ENCODE peak calls at places on chromosomes 11 and 22, in eight cellular contexts. R is GM12878, S is K562, C is Panc1, O is GM23338, T is HepG2, A is A549, I is HCT116. J is an unnamed sample.

GRCh38 chr11:61042537-61042936 is 59.8 kb upstream of the CD5 start:
- DNase-seq in R (no peak), S (no peak), C (no peak), O (no peak), T (no peak), A (no peak), I (no peak), J (no peak)

GRCh38 chr11:25816411-25816810 is 515.5 kb upstream of the ANO3 start:
- DNase-seq in R (no peak), S (no peak), C (no peak), O (no peak), T (no peak), A (no peak), I (no peak), J (no peak)

GRCh38 chr22:42500164-42500835 is 19.3 kb downstream of the RRP7A start:
- DNase-seq in R (peak; percentile 37), S (peak; percentile 96), C (no peak), O (peak; percentile 94), T (no peak), A (peak; percentile 85), I (peak; percentile 13), J (peak; percentile 59)

GRCh38 chr11:119491753-119492455 is 68.9 kb upstream of the THY1 start:
- DNase-seq in R (no peak), S (no peak), C (no peak), O (peak; percentile 62), T (no peak), A (no peak), I (no peak), J (no peak)

GRCh38 chr22:33654173-33654890 is 265.9 kb downstream of the LARGE1 start:
- DNase-seq in R (no peak), S (no peak), C (no peak), O (peak; percentile 52), T (no peak), A (no peak), I (no peak), J (no peak)

GRCh38 chr22:20117656-20118571 is 888 bp upstream of the TRMT2A start:
- DNase-seq in R (no peak), S (peak; percentile 90), C (no peak), O (peak; percentile 32), T (no peak), A (no peak), I (no peak), J (peak; percentile 21)

GRCh38 chr11:8527939-8528338 is 66.1 kb downstream of the STK33 start:
- DNase-seq in R (no peak), S (no peak), C (no peak), O (peak; percentile 66), T (no peak), A (no peak), I (no peak), J (no peak)

GRCh38 chr11:132943737-132944556 is 588.4 kb downstream of the OPCML start:
- DNase-seq in R (no peak), S (no peak), C (no peak), O (peak; percentile 62), T (no peak), A (no peak), I (no peak), J (no peak)

GRCh38 chr22:45311033-45311531 is 1.3 kb downstream of the FAM118A start:
- DNase-seq in R (no peak), S (no peak), C (no peak), O (no peak), T (no peak), A (no peak), I (no peak), J (no peak)

GRCh38 chr11:60764879-60765278 is 8.2 kb downstream of the MS4A15 start:
- DNase-seq in R (peak; percentile 84), S (no peak), C (no peak), O (peak; percentile 40), T (no peak), A (no peak), I (no peak), J (no peak)

GRCh38 chr11:19472679-19473078 is 231.9 kb upstream of the E2F8 start:
- DNase-seq in R (peak; percentile 19), S (no peak), C (no peak), O (no peak), T (no peak), A (no peak), I (no peak), J (no peak)

GRCh38 chr11:20474951-20475517 is 87.5 kb downstream of the PRMT3 start:
- DNase-seq in R (peak; percentile 19), S (no peak), C (no peak), O (no peak), T (no peak), A (no peak), I (no peak), J (no peak)

GRCh38 chr11:2698386-2699184 is 1.2 kb downstream of the KCNQ1OT1 start:
- DNase-seq in R (no peak), S (no peak), C (no peak), O (peak; percentile 30), T (no peak), A (no peak), I (no peak), J (no peak)

GRCh38 chr11:31141804-31142203 is 227.7 kb downstream of the DCDC1 start:
- DNase-seq in R (no peak), S (no peak), C (no peak), O (peak; percentile 37), T (no peak), A (no peak), I (no peak), J (no peak)

GRCh38 chr11:128509990-128510389 is 77.4 kb downstream of the ETS1 start:
- DNase-seq in R (no peak), S (no peak), C (no peak), O (no peak), T (no peak), A (peak; percentile 42), I (no peak), J (no peak)

GRCh38 chr11:95671768-95672167 is 117.8 kb downstream of the FAM76B start:
- DNase-seq in R (no peak), S (no peak), C (no peak), O (no peak), T (no peak), A (no peak), I (no peak), J (no peak)

GRCh38 chr22:44719586-44720368 is 17.8 kb downstream of the PRR5 start:
- DNase-seq in R (no peak), S (no peak), C (no peak), O (no peak), T (no peak), A (no peak), I (no peak), J (no peak)

GRCh38 chr11:70716986-70717775 is 318.9 kb downstream of the CTTN start:
- DNase-seq in R (no peak), S (no peak), C (no peak), O (no peak), T (no peak), A (no peak), I (no peak), J (no peak)

GRCh38 chr11:8766043-8766992 is 83.7 kb downstream of the RPL27A start:
- DNase-seq in R (no peak), S (no peak), C (no peak), O (peak; percentile 65), T (no peak), A (no peak), I (no peak), J (no peak)

GRCh38 chr22:31081963-31082605 is 966 bp downstream of the SMTN start:
- DNase-seq in R (no peak), S (no peak), C (no peak), O (no peak), T (no peak), A (no peak), I (no peak), J (no peak)

GRCh38 chr11:65130631-65131416 is 3.5 kb downstream of the SYVN1 start:
- DNase-seq in R (no peak), S (no peak), C (no peak), O (no peak), T (no peak), A (no peak), I (no peak), J (no peak)

GRCh38 chr11:8928981-8929615 is 3.6 kb downstream of the C11orf16 start:
- DNase-seq in R (no peak), S (no peak), C (no peak), O (no peak), T (peak; percentile 48), A (no peak), I (no peak), J (no peak)

GRCh38 chr22:46854125-46854870 is 91.8 kb downstream of the TBC1D22A start:
- DNase-seq in R (no peak), S (peak; percentile 49), C (no peak), O (peak; percentile 26), T (no peak), A (no peak), I (no peak), J (peak; percentile 90)

GRCh38 chr22:22748756-22749155 is 104.3 kb downstream of the GGTLC2 start:
- DNase-seq in R (no peak), S (no peak), C (no peak), O (no peak), T (no peak), A (no peak), I (no peak), J (no peak)
- TF ChIP-seq REST in R (no peak), S (no peak), C (no peak), O (no peak), T (no peak), A (no peak), I (no peak), J (no peak)

DNA sequence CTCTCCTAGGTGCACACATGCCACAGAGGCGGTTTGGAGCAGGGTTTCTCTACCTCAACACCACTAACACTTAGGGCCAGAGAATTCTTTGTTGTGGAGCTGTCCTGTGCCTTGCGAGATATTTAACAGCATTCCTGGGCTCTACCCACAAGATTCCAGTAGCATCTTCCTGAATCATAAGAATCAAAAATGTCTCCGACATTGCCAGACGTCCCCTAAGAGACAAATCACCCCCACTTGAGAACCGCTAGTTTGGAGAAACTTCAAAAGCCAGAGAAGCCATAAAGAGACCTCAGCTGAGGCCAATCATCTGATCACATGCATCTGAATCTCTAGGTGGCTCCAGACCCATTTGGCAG is 16.1 kb downstream of the MFNG start:
- DNase-seq in R (no peak), S (no peak), C (no peak), O (no peak), T (no peak), A (no peak), I (no peak), J (no peak)
- TF ChIP-seq REST in R (no peak), S (no peak), C (no peak), O (no peak), T (no peak), A (no peak), I (no peak), J (no peak)

GRCh38 chr11:27119396-27119795 is 78.8 kb downstream of the BBOX1 start:
- DNase-seq in R (no peak), S (no peak), C (no peak), O (no peak), T (no peak), A (no peak), I (no peak), J (no peak)

GRCh38 chr11:27120211-27120610 is 79.6 kb downstream of the BBOX1 start:
- DNase-seq in R (no peak), S (no peak), C (no peak), O (no peak), T (no peak), A (no peak), I (no peak), J (no peak)

GRCh38 chr11:27124514-27125264 is 84.1 kb downstream of the BBOX1 start:
- DNase-seq in R (no peak), S (no peak), C (no peak), O (no peak), T (peak; percentile 4), A (peak; percentile 4), I (no peak), J (no peak)
- TF ChIP-seq REST in R (no peak), S (no peak), C (no peak), O (no peak), T (no peak), A (no peak), I (no peak), J (no peak)

GRCh38 chr11:117881217-117881616 is 4.8 kb upstream of the FXYD6 start:
- DNase-seq in R (no peak), S (no peak), C (no peak), O (no peak), T (no peak), A (no peak), I (no peak), J (no peak)
- TF ChIP-seq REST in R (no peak), S (no peak), C (no peak), O (no peak), T (no peak), A (no peak), I (no peak), J (no peak)